ENCODE peak calls at places on chromosomes 7 and 10, in five cellular contexts. N, W, D, M and R are unnamed samples.

GRCh38 chr10:81177651-81178244 is 640.0 kb downstream of the SH2D4B start:
- DNase-seq in M (no peak), W (no peak), N (no peak), D (no peak), R (no peak)

GRCh38 chr7:8210845-8211724 is 50.9 kb downstream of the ICA1 start:
- DNase-seq in N (no peak), M (no peak), D (no peak), W (no peak), R (no peak)

GRCh38 chr10:94630017-94630688 is 53.4 kb upstream of the CYP2C18 start:
- DNase-seq in N (no peak), M (no peak), W (no peak), D (no peak), R (no peak)

GRCh38 chr10:129402459-129402858 is 64.6 kb upstream of the MGMT start:
- DNase-seq in W (no peak), M (no peak), N (no peak), D (no peak), R (no peak)

GRCh38 chr10:17965649-17966048 is 13.9 kb downstream of the SLC39A12 start:
- DNase-seq in W (no peak), D (no peak), N (no peak), M (no peak), R (no peak)

GRCh38 chr7:2476776-2477446 is 713 bp upstream of the GRIFIN start:
- DNase-seq in D (no peak), W (no peak), M (no peak), N (no peak), R (no peak)

GRCh38 chr10:84820121-84820520 is 491.7 kb downstream of the CCSER2 start:
- DNase-seq in D (no peak), M (no peak), W (no peak), N (no peak), R (no peak)

GRCh38 chr10:18005781-18006456 is 54.2 kb downstream of the SLC39A12 start:
- DNase-seq in N (no peak), D (no peak), W (no peak), M (no peak), R (no peak)

GRCh38 chr10:117412469-117413005 is 37.3 kb upstream of the PDZD8 start:
- DNase-seq in D (no peak), W (no peak), N (no peak), M (no peak), R (no peak)

GRCh38 chr7:79050592-79050991 is 402.9 kb downstream of the MAGI2 start:
- DNase-seq in M (no peak), N (no peak), D (no peak), W (no peak), R (no peak)

GRCh38 chr10:131049051-131049450 is 262.5 kb downstream of the TCERG1L start:
- DNase-seq in W (no peak), D (no peak), M (no peak), N (no peak), R (no peak)

GRCh38 chr10:71531485-71532446 is 135.0 kb downstream of the CDH23 start:
- DNase-seq in N (no peak), W (no peak), M (no peak), D (no peak), R (no peak)

GRCh38 chr7:24283900-24284698 is at the start of gene NPY:
- DNase-seq in N (no peak), W (peak; percentile 48), D (no peak), M (no peak), R (no peak)

GRCh38 chr7:115113776-115114175 is 191.9 kb downstream of the MDFIC start:
- DNase-seq in W (no peak), D (peak; percentile 66), M (no peak), N (no peak), R (no peak)
- H3K4me1 ChIP-seq in W (no peaks in the 10 kb centered on the region), D (peaks cover 8% of the 10 kb centered on the region), M (no peaks in the 10 kb centered on the region), N (no peaks in the 10 kb centered on the region), R (no peaks in the 10 kb centered on the region)

GRCh38 chr7:362416-363096 is 72.6 kb downstream of the FOXL3 start:
- DNase-seq in D (no peak), N (peak; percentile 72), W (peak; percentile 49), M (peak; percentile 57), R (peak; percentile 18)
- TF ChIP-seq CTCF in D (no peak), N (no peak), W (no peak), M (no peak), R (no peak)

GRCh38 chr10:6145979-6146432 is 56.7 kb upstream of the PFKFB3 start:
- DNase-seq in D (no peak), W (no peak), N (no peak), M (no peak), R (no peak)
- H3K4me1 ChIP-seq in D (peaks cover 62% of the 10 kb centered on the region), W (peaks cover 48% of the 10 kb centered on the region), N (peaks cover 13% of the 10 kb centered on the region), M (peaks cover 50% of the 10 kb centered on the region), R (peaks cover 30% of the 10 kb centered on the region)

DNA sequence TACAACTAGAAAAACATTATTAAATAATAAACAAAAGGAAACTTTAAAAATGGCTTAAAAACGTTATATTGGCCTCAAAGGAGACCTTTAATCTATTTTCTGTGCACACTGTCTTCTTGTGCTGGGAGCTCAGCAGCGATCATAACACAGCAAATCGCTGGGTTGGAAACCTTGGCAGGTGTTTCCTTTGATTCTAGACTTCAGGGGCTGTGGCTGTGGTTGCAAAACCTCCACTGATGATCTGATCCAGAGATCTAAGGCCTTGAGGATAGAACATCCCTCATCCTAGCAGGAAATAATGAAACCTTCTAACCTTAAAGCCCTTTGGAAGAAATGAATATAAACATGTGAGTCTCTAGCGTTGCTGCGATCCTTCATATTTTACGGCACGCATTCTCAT is 29.8 kb downstream of the CDHR3 start:
- DNase-seq in M (peak; percentile 23), N (no peak), D (no peak), W (no peak), R (no peak)
- TF ChIP-seq CTCF in M (no peak), N (no peak), D (no peak), W (no peak), R (no peak)